ENCODE peak calls at places on chromosome 10, in five cellular contexts. S is H1, R is K562, V is endothelial cell of umbilical vein, X is HepG2. J is an unnamed sample.

GRCh38 chr10:120205368-120206018 is 251.5 kb upstream of the PLPP4 start:
- DNase-seq in S (no peak), R (no peak), V (no peak), X (no peak), J (no peak)

GRCh38 chr10:123027861-123028260 is 19.1 kb downstream of the ACADSB start:
- DNase-seq in S (no peak), R (no peak), V (no peak), X (no peak), J (no peak)

GRCh38 chr10:90112681-90113080 is 411.3 kb downstream of the KIF20B start:
- DNase-seq in S (no peak), R (no peak), V (no peak), X (no peak), J (no peak)

GRCh38 chr10:88851706-88852105 is at the start of gene ANKRD22:
- DNase-seq in S (no peak), R (no peak), V (no peak), X (no peak), J (peak; percentile 25)

GRCh38 chr10:116257785-116258184 is 15.2 kb downstream of the GFRA1 start:
- DNase-seq in S (no peak), R (no peak), V (no peak), X (no peak), J (no peak)

GRCh38 chr10:18021725-18022480 is 70.2 kb downstream of the SLC39A12 start:
- DNase-seq in S (no peak), R (no peak), V (no peak), X (no peak), J (no peak)

GRCh38 chr10:113746188-113746950 is 5.1 kb upstream of the PLEKHS1 start:
- DNase-seq in S (no peak), R (no peak), V (no peak), X (peak; percentile 43), J (peak; percentile 41)

GRCh38 chr10:122062831-122063674 is 74.1 kb downstream of the TACC2 start:
- DNase-seq in S (no peak), R (peak; percentile 66), V (peak; percentile 90), X (peak; percentile 97), J (peak; percentile 95)

GRCh38 chr10:123561145-123561448 is 105.1 kb upstream of the GPR26 start:
- DNase-seq in S (no peak), R (no peak), V (no peak), X (no peak), J (no peak)

GRCh38 chr10:93290661-93291354 is 191.3 kb downstream of the MYOF start:
- DNase-seq in S (no peak), R (no peak), V (no peak), X (no peak), J (no peak)

GRCh38 chr10:93294004-93294403 is 188.1 kb downstream of the MYOF start:
- DNase-seq in S (no peak), R (no peak), V (no peak), X (no peak), J (peak; percentile 47)

GRCh38 chr10:93287775-93288174 is 194.4 kb downstream of the MYOF start:
- DNase-seq in S (no peak), R (no peak), V (no peak), X (no peak), J (no peak)

GRCh38 chr10:93288679-93289634 is 193.2 kb downstream of the MYOF start:
- DNase-seq in S (peak; percentile 85), R (peak; percentile 70), V (peak; percentile 71), X (peak; percentile 74), J (peak; percentile 97)
- TF ChIP-seq CTCF in S (peak; percentile 60), R (peak; percentile 84), V (peak; percentile 77), X (peak; percentile 91), J (peak; percentile 93)

GRCh38 chr10:126904807-126905686 is at the start of gene DOCK1:
- DNase-seq in S (peak; percentile 78), R (no peak), V (peak; percentile 69), X (peak; percentile 37), J (peak; percentile 75)
- TF ChIP-seq JUN in S (no peak), R (no peak), V (no peak), X (no peak), J (peak; percentile 66)

GRCh38 chr10:68877482-68877881 is 23.6 kb upstream of the DDX50 start:
- DNase-seq in S (no peak), R (no peak), V (no peak), X (no peak), J (no peak)
- H3K4me3 ChIP-seq in S (no peak overlapping the region), R (no peak overlapping the region), V (no peak overlapping the region), X (no peak overlapping the region), J (no peak overlapping the region)

GRCh38 chr10:102502029-102502336 is 529 bp downstream of the ACTR1A start:
- DNase-seq in S (peak; percentile 98), R (peak; percentile 95), V (peak; percentile 99), X (peak; percentile 97), J (peak; percentile 99)
- TF ChIP-seq CTCF in S (no peak), R (no peak), V (no peak), X (no peak), J (no peak)

J was measured in A549.